ENCODE peak calls at places on chromosomes 3 and 15, in four cellular contexts. B is H9, S is cardiac muscle cell, Z is neural progenitor cell. Q is an unnamed sample.

GRCh38 chr15:61155741-61156700 is 73.1 kb downstream of the RORA start:
- DNase-seq in S (peak), Z (no peak), B (no peak), Q (peak)

GRCh38 chr15:77821188-77821958 is 188.7 kb upstream of the LINGO1 start:
- DNase-seq in S (peak), Z (peak), B (peak), Q (peak)

GRCh38 chr3:14836049-14836468 is 17.3 kb downstream of the FGD5 start:
- DNase-seq in B (no peak), Z (no peak), S (no peak), Q (no peak)

GRCh38 chr3:173921741-173922140 is 524.2 kb downstream of the NLGN1 start:
- DNase-seq in Z (no peak), B (no peak), S (no peak), Q (no peak)

GRCh38 chr15:91471410-91471993 is 371.4 kb downstream of the SV2B start:
- DNase-seq in S (peak), B (no peak), Z (no peak), Q (no peak)

GRCh38 chr15:30065025-30065801 is 17.5 kb upstream of the GOLGA8J start:
- DNase-seq in Z (no peak), B (no peak), S (peak), Q (peak)

GRCh38 chr15:23564798-23565394 is 578 bp upstream of the MKRN3 start:
- DNase-seq in Z (peak), B (no peak), S (no peak), Q (no peak)

GRCh38 chr15:39919740-39920509 is at the start of gene GPR176:
- DNase-seq in Z (peak), B (peak), S (peak), Q (peak)

GRCh38 chr3:33061782-33062181 is 35.2 kb downstream of the GLB1 start:
- DNase-seq in Z (no peak), B (no peak), S (peak), Q (no peak)

GRCh38 chr3:97613139-97613538 is 151.4 kb upstream of the ARL6 start:
- DNase-seq in B (no peak), S (no peak), Z (no peak), Q (no peak)

GRCh38 chr15:90594297-90594696 is 64.6 kb downstream of the CRTC3 start:
- DNase-seq in Z (no peak), S (no peak), B (no peak), Q (peak)

GRCh38 chr3:149576071-149576564 is 81.7 kb downstream of the WWTR1 start:
- DNase-seq in S (peak), Z (peak), B (peak), Q (peak)

GRCh38 chr3:185586644-185586964 is 509 bp downstream of the SENP2 start:
- DNase-seq in B (no peak), Z (no peak), S (no peak), Q (no peak)

GRCh38 chr3:131053021-131053420 is 26.3 kb downstream of the NEK11 start:
- DNase-seq in B (no peak), S (peak), Z (no peak), Q (no peak)
- TF ChIP-seq CTCF in B (peak), S (peak), Z (peak), Q (peak)

GRCh38 chr15:52552303-52552702 is 16.5 kb downstream of the ARPP19 start:
- DNase-seq in S (no peak), Z (no peak), B (no peak), Q (no peak)
- H3K27ac ChIP-seq in S (no peak), Z (no peak), B (no peak), Q (no peak)

GRCh38 chr3:137222736-137223135 is 265.0 kb downstream of the IL20RB start:
- DNase-seq in S (no peak), Z (no peak), B (no peak), Q (no peak)

DNA sequence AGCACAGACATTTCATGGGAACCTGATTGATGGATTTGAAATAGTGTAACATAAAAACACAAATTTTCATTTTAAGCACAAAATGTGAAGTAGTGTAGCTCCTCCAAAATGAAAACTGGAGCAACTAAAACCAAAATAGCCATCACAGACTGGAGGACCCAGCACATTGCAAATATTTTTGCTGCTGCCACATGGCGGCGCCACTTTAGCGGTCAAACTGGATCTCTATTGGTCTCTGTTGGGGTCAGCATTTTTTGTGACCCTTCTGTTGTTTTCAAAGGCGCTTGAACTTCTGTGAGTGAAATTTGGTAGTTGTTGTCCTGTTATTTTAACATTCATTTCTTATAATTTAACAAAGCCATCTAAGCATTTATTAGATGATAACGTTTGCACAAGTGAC is 259.9 kb downstream of the IL20RB start:
- DNase-seq in S (no peak), B (peak), Z (peak), Q (no peak)
- TF ChIP-seq CTCF in S (peak), B (peak), Z (peak), Q (peak)

GRCh38 chr3:52681610-52682009 is 4.1 kb downstream of the PBRM1 start:
- DNase-seq in S (no peak), Z (no peak), B (no peak), Q (no peak)

GRCh38 chr3:52678265-52678927 is 7.3 kb downstream of the PBRM1 start:
- DNase-seq in B (no peak), S (no peak), Z (no peak), Q (no peak)

GRCh38 chr3:52682016-52682415 is 3.7 kb downstream of the PBRM1 start:
- DNase-seq in B (no peak), S (peak), Z (peak), Q (no peak)

GRCh38 chr3:52679139-52679538 is 6.6 kb downstream of the PBRM1 start:
- DNase-seq in S (peak), Z (no peak), B (no peak), Q (no peak)

GRCh38 chr3:52679811-52680210 is 5.9 kb downstream of the PBRM1 start:
- DNase-seq in Z (no peak), B (no peak), S (peak), Q (no peak)
- H3K27ac ChIP-seq in Z (no peak), B (no peak), S (no peak), Q (no peak)

DNA sequence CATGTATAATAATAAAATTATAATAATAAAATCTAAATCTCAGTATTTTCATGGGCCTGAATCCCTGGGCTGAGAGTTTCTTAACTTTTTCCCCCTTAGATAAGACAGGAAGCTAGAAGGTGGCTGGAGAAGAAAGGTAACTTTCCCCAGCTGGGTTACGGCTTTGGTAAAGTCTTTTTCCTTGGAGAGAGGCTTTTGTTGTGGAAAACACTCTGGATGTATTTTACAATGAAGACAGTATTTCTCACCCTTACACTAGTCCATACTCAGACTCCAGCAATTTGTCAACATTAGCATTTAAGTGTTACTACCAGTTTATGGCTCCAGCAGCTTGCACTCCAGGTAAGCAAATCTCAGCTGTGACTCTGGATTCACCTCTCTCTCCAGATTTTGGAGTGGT is 34.9 kb downstream of the APH1B start:
- DNase-seq in S (no peak), Z (no peak), B (no peak), Q (no peak)
- TF ChIP-seq CTCF in S (no peak), Z (no peak), B (no peak), Q (no peak)

GRCh38 chr15:96162322-96162721 is 168.2 kb upstream of the NR2F2 start:
- DNase-seq in Z (no peak), S (no peak), B (no peak), Q (no peak)
- H3K27ac ChIP-seq in Z (no peak), S (no peak), B (no peak), Q (no peak)

GRCh38 chr15:101579766-101580165 is 72.4 kb downstream of the TM2D3 start:
- DNase-seq in S (no peak), Z (no peak), B (no peak), Q (peak)

GRCh38 chr15:101583284-101583683 is 68.9 kb downstream of the TM2D3 start:
- DNase-seq in B (no peak), S (no peak), Z (no peak), Q (no peak)

DNA sequence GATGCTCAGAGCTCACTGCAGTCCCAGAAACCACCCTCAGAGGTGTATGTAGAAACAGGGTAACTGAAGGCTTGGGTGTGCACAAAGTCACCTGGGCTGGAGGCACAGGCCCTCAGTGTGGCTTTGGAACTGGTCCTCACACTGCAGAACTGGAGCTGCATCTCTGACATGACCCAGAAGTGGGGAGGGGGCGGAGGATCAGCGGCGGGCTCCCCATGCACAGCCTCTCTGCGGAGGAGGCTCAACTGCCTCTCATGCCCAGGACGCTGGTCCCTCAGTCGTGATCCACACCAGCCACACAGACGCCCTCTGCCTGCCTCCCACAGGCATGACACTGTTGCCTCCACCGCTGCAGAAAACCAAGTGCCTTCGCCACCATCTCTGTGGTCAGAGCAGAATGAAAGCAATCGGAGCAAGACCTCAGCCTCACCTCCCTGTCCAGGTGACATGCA is 73.7 kb downstream of the TM2D3 start:
- DNase-seq in S (peak), B (peak), Z (peak), Q (no peak)
- TF ChIP-seq CTCF in S (peak), B (peak), Z (peak), Q (no peak)

GRCh38 chr15:80992436-80992835 is 2.8 kb upstream of the MESD start:
- DNase-seq in B (no peak), Z (no peak), S (no peak), Q (no peak)
- H3K27ac ChIP-seq in B (no peak), Z (no peak), S (no peak), Q (no peak)